ENCODE peak calls at places on chromosomes 3 and 15, in ten cellular contexts. One of them, this sample, is unnamed.
A peak's percentile ranks its signal among the peaks of the same experiment; 100 is the strongest.

GRCh38 chr15:57969355-57969754 is 96.2 kb downstream of the ALDH1A2 start:
- DNase-seq in mucosa of descending colon: no peak
- DNase-seq in CD4-positive, CD25-positive, alpha-beta regulatory T cell: no peak
- DNase-seq in hepatocyte: no peak
- DNase-seq in mesenchymal stem cell: no peak
- DNase-seq in SK-N-MC: no peak
- DNase-seq in ovary: no peak
- DNase-seq in A549: no peak
- DNase-seq in adipocyte: no peak
- DNase-seq in lung: no peak
- DNase-seq in this sample: no peak

GRCh38 chr15:101126618-101127502 is 125.0 kb downstream of the CHSY1 start:
- DNase-seq in mucosa of descending colon: no peak
- DNase-seq in CD4-positive, CD25-positive, alpha-beta regulatory T cell: no peak
- DNase-seq in hepatocyte: no peak
- DNase-seq in mesenchymal stem cell: peak; percentile 50
- DNase-seq in SK-N-MC: no peak
- DNase-seq in ovary: no peak
- DNase-seq in A549: no peak
- DNase-seq in adipocyte: peak; percentile 60
- DNase-seq in lung: no peak
- DNase-seq in this sample: no peak

GRCh38 chr15:90876046-90876445 is 7.7 kb downstream of the FURIN start:
- DNase-seq in mucosa of descending colon: no peak
- DNase-seq in CD4-positive, CD25-positive, alpha-beta regulatory T cell: no peak
- DNase-seq in hepatocyte: no peak
- DNase-seq in mesenchymal stem cell: no peak
- DNase-seq in SK-N-MC: no peak
- DNase-seq in ovary: no peak
- DNase-seq in A549: no peak
- DNase-seq in adipocyte: no peak
- DNase-seq in lung: no peak
- DNase-seq in this sample: no peak

GRCh38 chr3:64463981-64464380 is 223.8 kb downstream of the ADAMTS9 start:
- DNase-seq in mucosa of descending colon: no peak
- DNase-seq in CD4-positive, CD25-positive, alpha-beta regulatory T cell: no peak
- DNase-seq in hepatocyte: no peak
- DNase-seq in mesenchymal stem cell: no peak
- DNase-seq in SK-N-MC: no peak
- DNase-seq in ovary: no peak
- DNase-seq in A549: no peak
- DNase-seq in adipocyte: no peak
- DNase-seq in lung: no peak
- DNase-seq in this sample: no peak

GRCh38 chr3:86653801-86654200 is 337.1 kb downstream of the VGLL3 start:
- DNase-seq in mucosa of descending colon: no peak
- DNase-seq in CD4-positive, CD25-positive, alpha-beta regulatory T cell: no peak
- DNase-seq in hepatocyte: no peak
- DNase-seq in mesenchymal stem cell: no peak
- DNase-seq in SK-N-MC: no peak
- DNase-seq in ovary: no peak
- DNase-seq in A549: no peak
- DNase-seq in adipocyte: no peak
- DNase-seq in lung: no peak
- DNase-seq in this sample: no peak

GRCh38 chr15:89673162-89673506 is 6.0 kb downstream of the PLIN1 start:
- DNase-seq in mucosa of descending colon: no peak
- DNase-seq in CD4-positive, CD25-positive, alpha-beta regulatory T cell: no peak
- DNase-seq in hepatocyte: no peak
- DNase-seq in mesenchymal stem cell: peak; percentile 42
- DNase-seq in SK-N-MC: no peak
- DNase-seq in ovary: peak; percentile 27
- DNase-seq in A549: peak; percentile 76
- DNase-seq in adipocyte: no peak
- DNase-seq in lung: no peak
- DNase-seq in this sample: no peak

GRCh38 chr3:195551381-195551978 is 8.4 kb upstream of the PPP1R2 start:
- DNase-seq in mucosa of descending colon: peak; percentile 43
- DNase-seq in CD4-positive, CD25-positive, alpha-beta regulatory T cell: no peak
- DNase-seq in hepatocyte: no peak
- DNase-seq in mesenchymal stem cell: no peak
- DNase-seq in SK-N-MC: no peak
- DNase-seq in ovary: no peak
- DNase-seq in A549: no peak
- DNase-seq in adipocyte: no peak
- DNase-seq in lung: no peak
- DNase-seq in this sample: no peak

GRCh38 chr3:151976211-151977050 is 103.0 kb downstream of the SUCNR1 start:
- DNase-seq in mucosa of descending colon: no peak
- DNase-seq in CD4-positive, CD25-positive, alpha-beta regulatory T cell: no peak
- DNase-seq in hepatocyte: peak; percentile 15
- DNase-seq in mesenchymal stem cell: peak; percentile 96
- DNase-seq in SK-N-MC: no peak
- DNase-seq in ovary: no peak
- DNase-seq in A549: peak; percentile 37
- DNase-seq in adipocyte: peak; percentile 85
- DNase-seq in lung: no peak
- DNase-seq in this sample: no peak

GRCh38 chr15:58454950-58455401 is 23.2 kb downstream of the LIPC start:
- DNase-seq in mucosa of descending colon: no peak
- DNase-seq in CD4-positive, CD25-positive, alpha-beta regulatory T cell: no peak
- DNase-seq in hepatocyte: no peak
- DNase-seq in mesenchymal stem cell: no peak
- DNase-seq in SK-N-MC: no peak
- DNase-seq in ovary: no peak
- DNase-seq in A549: no peak
- DNase-seq in adipocyte: no peak
- DNase-seq in lung: no peak
- DNase-seq in this sample: no peak

GRCh38 chr3:100766069-100766468 is 56.8 kb downstream of the TFG start:
- DNase-seq in mucosa of descending colon: no peak
- DNase-seq in CD4-positive, CD25-positive, alpha-beta regulatory T cell: no peak
- DNase-seq in hepatocyte: no peak
- DNase-seq in mesenchymal stem cell: no peak
- DNase-seq in SK-N-MC: no peak
- DNase-seq in ovary: no peak
- DNase-seq in A549: no peak
- DNase-seq in adipocyte: no peak
- DNase-seq in lung: no peak
- DNase-seq in this sample: no peak

GRCh38 chr15:60299452-60300047 is 98.2 kb downstream of the ANXA2 start:
- DNase-seq in mucosa of descending colon: peak; percentile 57
- DNase-seq in CD4-positive, CD25-positive, alpha-beta regulatory T cell: no peak
- DNase-seq in hepatocyte: peak; percentile 5
- DNase-seq in mesenchymal stem cell: no peak
- DNase-seq in SK-N-MC: peak; percentile 95
- DNase-seq in ovary: peak; percentile 35
- DNase-seq in A549: peak; percentile 12
- DNase-seq in adipocyte: peak; percentile 30
- DNase-seq in lung: peak; percentile 31
- DNase-seq in this sample: no peak

GRCh38 chr15:48652510-48653076 is 7.1 kb upstream of the FBN1 start:
- DNase-seq in mucosa of descending colon: no peak
- DNase-seq in CD4-positive, CD25-positive, alpha-beta regulatory T cell: no peak
- DNase-seq in hepatocyte: no peak
- DNase-seq in mesenchymal stem cell: no peak
- DNase-seq in SK-N-MC: no peak
- DNase-seq in ovary: no peak
- DNase-seq in A549: no peak
- DNase-seq in adipocyte: no peak
- DNase-seq in lung: no peak
- DNase-seq in this sample: no peak

GRCh38 chr3:9911863-9912262 is 5.0 kb upstream of the IL17RC start:
- DNase-seq in mucosa of descending colon: no peak
- DNase-seq in CD4-positive, CD25-positive, alpha-beta regulatory T cell: no peak
- DNase-seq in hepatocyte: no peak
- DNase-seq in mesenchymal stem cell: peak; percentile 25
- DNase-seq in SK-N-MC: no peak
- DNase-seq in ovary: no peak
- DNase-seq in A549: no peak
- DNase-seq in adipocyte: no peak
- DNase-seq in lung: no peak
- DNase-seq in this sample: no peak

GRCh38 chr3:156760333-156760732 is 65.8 kb upstream of the LEKR1 start:
- DNase-seq in mucosa of descending colon: no peak
- DNase-seq in CD4-positive, CD25-positive, alpha-beta regulatory T cell: no peak
- DNase-seq in hepatocyte: no peak
- DNase-seq in mesenchymal stem cell: peak; percentile 26
- DNase-seq in SK-N-MC: no peak
- DNase-seq in ovary: no peak
- DNase-seq in A549: no peak
- DNase-seq in adipocyte: no peak
- DNase-seq in lung: no peak
- DNase-seq in this sample: no peak

GRCh38 chr15:90893175-90894090 is 9.1 kb downstream of the FES start:
- DNase-seq in mucosa of descending colon: no peak
- DNase-seq in CD4-positive, CD25-positive, alpha-beta regulatory T cell: no peak
- DNase-seq in hepatocyte: no peak
- DNase-seq in mesenchymal stem cell: no peak
- DNase-seq in SK-N-MC: no peak
- DNase-seq in ovary: no peak
- DNase-seq in A549: no peak
- DNase-seq in adipocyte: no peak
- DNase-seq in lung: no peak
- DNase-seq in this sample: no peak

GRCh38 chr3:192410684-192410960 is 316.7 kb downstream of the FGF12 start:
- DNase-seq in mucosa of descending colon: no peak
- DNase-seq in CD4-positive, CD25-positive, alpha-beta regulatory T cell: no peak
- DNase-seq in hepatocyte: no peak
- DNase-seq in mesenchymal stem cell: no peak
- DNase-seq in SK-N-MC: no peak
- DNase-seq in ovary: no peak
- DNase-seq in A549: no peak
- DNase-seq in adipocyte: no peak
- DNase-seq in lung: no peak
- DNase-seq in this sample: no peak

GRCh38 chr3:10468611-10469354 is 36.6 kb downstream of the ATP2B2 start:
- DNase-seq in mucosa of descending colon: no peak
- DNase-seq in CD4-positive, CD25-positive, alpha-beta regulatory T cell: no peak
- DNase-seq in hepatocyte: no peak
- DNase-seq in mesenchymal stem cell: no peak
- DNase-seq in SK-N-MC: no peak
- DNase-seq in ovary: no peak
- DNase-seq in A549: no peak
- DNase-seq in adipocyte: no peak
- DNase-seq in lung: no peak
- DNase-seq in this sample: no peak

GRCh38 chr15:41927516-41927915 is 33.7 kb upstream of the SPTBN5 start:
- DNase-seq in mucosa of descending colon: no peak
- DNase-seq in CD4-positive, CD25-positive, alpha-beta regulatory T cell: no peak
- DNase-seq in hepatocyte: no peak
- DNase-seq in mesenchymal stem cell: peak; percentile 30
- DNase-seq in SK-N-MC: peak; percentile 32
- DNase-seq in ovary: no peak
- DNase-seq in A549: no peak
- DNase-seq in adipocyte: no peak
- DNase-seq in lung: no peak
- DNase-seq in this sample: no peak

GRCh38 chr3:52769786-52770445 is 824 bp downstream of the NEK4 start:
- DNase-seq in mucosa of descending colon: no peak
- DNase-seq in CD4-positive, CD25-positive, alpha-beta regulatory T cell: no peak
- DNase-seq in hepatocyte: no peak
- DNase-seq in mesenchymal stem cell: peak; percentile 14
- DNase-seq in SK-N-MC: no peak
- DNase-seq in ovary: no peak
- DNase-seq in A549: no peak
- DNase-seq in adipocyte: peak; percentile 29
- DNase-seq in lung: no peak
- DNase-seq in this sample: no peak

GRCh38 chr3:190990898-190991297 is 128.4 kb upstream of the GMNC start:
- DNase-seq in mucosa of descending colon: no peak
- DNase-seq in CD4-positive, CD25-positive, alpha-beta regulatory T cell: no peak
- DNase-seq in hepatocyte: no peak
- DNase-seq in mesenchymal stem cell: no peak
- DNase-seq in SK-N-MC: no peak
- DNase-seq in ovary: no peak
- DNase-seq in A549: no peak
- DNase-seq in adipocyte: no peak
- DNase-seq in lung: no peak
- DNase-seq in this sample: no peak
- H3K9me3 ChIP-seq in mucosa of descending colon: no peaks in the 10 kb centered on the region
- H3K9me3 ChIP-seq in CD4-positive, CD25-positive, alpha-beta regulatory T cell: peaks cover 9% of the 10 kb centered on the region
- H3K9me3 ChIP-seq in hepatocyte: no peaks in the 10 kb centered on the region
- H3K9me3 ChIP-seq in mesenchymal stem cell: peaks cover 12% of the 10 kb centered on the region
- H3K9me3 ChIP-seq in SK-N-MC: no peaks in the 10 kb centered on the region
- H3K9me3 ChIP-seq in ovary: peaks cover 9% of the 10 kb centered on the region
- H3K9me3 ChIP-seq in A549: no peaks in the 10 kb centered on the region
- H3K9me3 ChIP-seq in adipocyte: peaks cover 12% of the 10 kb centered on the region
- H3K9me3 ChIP-seq in lung: peaks cover 9% of the 10 kb centered on the region
- H3K9me3 ChIP-seq in this sample: no peaks in the 10 kb centered on the region

GRCh38 chr3:76370749-76371148 is 585.4 kb upstream of the ZNF717 start:
- DNase-seq in mucosa of descending colon: no peak
- DNase-seq in CD4-positive, CD25-positive, alpha-beta regulatory T cell: no peak
- DNase-seq in hepatocyte: no peak
- DNase-seq in mesenchymal stem cell: no peak
- DNase-seq in SK-N-MC: no peak
- DNase-seq in ovary: no peak
- DNase-seq in A549: no peak
- DNase-seq in adipocyte: no peak
- DNase-seq in lung: no peak
- DNase-seq in this sample: no peak
- H3K9me3 ChIP-seq in mucosa of descending colon: no peaks in the 10 kb centered on the region
- H3K9me3 ChIP-seq in CD4-positive, CD25-positive, alpha-beta regulatory T cell: peaks cover 9% of the 10 kb centered on the region
- H3K9me3 ChIP-seq in hepatocyte: no peaks in the 10 kb centered on the region
- H3K9me3 ChIP-seq in mesenchymal stem cell: no peaks in the 10 kb centered on the region
- H3K9me3 ChIP-seq in SK-N-MC: no peaks in the 10 kb centered on the region
- H3K9me3 ChIP-seq in ovary: no peaks in the 10 kb centered on the region
- H3K9me3 ChIP-seq in A549: peaks cover 4% of the 10 kb centered on the region
- H3K9me3 ChIP-seq in adipocyte: no peaks in the 10 kb centered on the region
- H3K9me3 ChIP-seq in lung: no peaks in the 10 kb centered on the region
- H3K9me3 ChIP-seq in this sample: no peaks in the 10 kb centered on the region

GRCh38 chr3:104316118-104316517 is 1050.6 kb upstream of the ALCAM start:
- DNase-seq in mucosa of descending colon: no peak
- DNase-seq in CD4-positive, CD25-positive, alpha-beta regulatory T cell: no peak
- DNase-seq in hepatocyte: no peak
- DNase-seq in mesenchymal stem cell: no peak
- DNase-seq in SK-N-MC: no peak
- DNase-seq in ovary: no peak
- DNase-seq in A549: no peak
- DNase-seq in adipocyte: peak; percentile 54
- DNase-seq in lung: no peak
- DNase-seq in this sample: no peak
- H3K9me3 ChIP-seq in mucosa of descending colon: peaks cover 22% of the 10 kb centered on the region
- H3K9me3 ChIP-seq in CD4-positive, CD25-positive, alpha-beta regulatory T cell: no peaks in the 10 kb centered on the region
- H3K9me3 ChIP-seq in hepatocyte: no peaks in the 10 kb centered on the region
- H3K9me3 ChIP-seq in mesenchymal stem cell: peaks cover 12% of the 10 kb centered on the region
- H3K9me3 ChIP-seq in SK-N-MC: no peaks in the 10 kb centered on the region
- H3K9me3 ChIP-seq in ovary: no peaks in the 10 kb centered on the region
- H3K9me3 ChIP-seq in A549: peaks cover 3% of the 10 kb centered on the region
- H3K9me3 ChIP-seq in adipocyte: peaks cover 12% of the 10 kb centered on the region
- H3K9me3 ChIP-seq in lung: no peaks in the 10 kb centered on the region
- H3K9me3 ChIP-seq in this sample: no peaks in the 10 kb centered on the region

DNA sequence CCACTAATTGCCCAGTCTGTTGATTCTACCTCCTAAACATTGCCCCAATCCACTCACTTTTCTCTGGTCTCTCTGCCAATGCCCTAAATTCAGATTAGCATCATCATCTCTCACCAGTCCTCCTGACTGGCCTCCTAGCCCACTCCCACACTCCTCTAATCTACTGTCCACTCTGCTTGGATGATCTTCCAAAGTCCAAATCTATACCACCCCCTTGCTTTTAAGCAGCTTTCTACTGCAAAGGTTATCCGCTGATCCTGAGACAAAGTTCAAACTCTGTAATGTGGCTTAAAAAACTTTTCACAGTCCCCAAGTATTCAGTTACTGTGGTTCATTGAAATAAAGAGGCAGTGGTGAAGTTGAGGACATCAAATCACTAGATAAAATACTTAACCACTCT is 37.6 kb downstream of the SNX4 start:
- DNase-seq in mucosa of descending colon: no peak
- DNase-seq in CD4-positive, CD25-positive, alpha-beta regulatory T cell: no peak
- DNase-seq in hepatocyte: no peak
- DNase-seq in mesenchymal stem cell: no peak
- DNase-seq in SK-N-MC: no peak
- DNase-seq in ovary: no peak
- DNase-seq in A549: no peak
- DNase-seq in adipocyte: no peak
- DNase-seq in lung: no peak
- DNase-seq in this sample: no peak
- H3K9me3 ChIP-seq in mucosa of descending colon: no peaks in the 10 kb centered on the region
- H3K9me3 ChIP-seq in CD4-positive, CD25-positive, alpha-beta regulatory T cell: no peaks in the 10 kb centered on the region
- H3K9me3 ChIP-seq in hepatocyte: no peaks in the 10 kb centered on the region
- H3K9me3 ChIP-seq in mesenchymal stem cell: no peaks in the 10 kb centered on the region
- H3K9me3 ChIP-seq in SK-N-MC: no peaks in the 10 kb centered on the region
- H3K9me3 ChIP-seq in ovary: no peaks in the 10 kb centered on the region
- H3K9me3 ChIP-seq in A549: no peaks in the 10 kb centered on the region
- H3K9me3 ChIP-seq in adipocyte: no peaks in the 10 kb centered on the region
- H3K9me3 ChIP-seq in lung: no peaks in the 10 kb centered on the region
- H3K9me3 ChIP-seq in this sample: no peaks in the 10 kb centered on the region

This sample was measured in T-helper 17 cell.